ENCODE peak calls at places on chromosome 1, in six cellular contexts. D is body of pancreas, C is neuronal stem cell, J is uterus, Z is fibroblast of lung, P is neural progenitor cell. I is an unnamed sample. For H3K9me3 and H3K4me1, the result is how much of the 10 kb centered on the place peaks cover.

GRCh38 chr1:18190598-18190997 is 83.0 kb downstream of the IGSF21 start:
- DNase-seq in C (no peak), Z (no peak), D (no peak), P (peak), J (no peak), I (no peak)

GRCh38 chr1:154219511-154219910 is 1.2 kb upstream of the UBAP2L start:
- DNase-seq in Z (peak), D (no peak), P (no peak), J (no peak), C (no peak), I (peak)

GRCh38 chr1:1304331-1305299 is 3.1 kb downstream of the ACAP3 start:
- DNase-seq in Z (peak), D (peak), P (peak), C (no peak), J (peak), I (no peak)

GRCh38 chr1:163771637-163772036 is 449.9 kb downstream of the NUF2 start:
- DNase-seq in D (no peak), C (no peak), J (no peak), Z (no peak), P (no peak), I (no peak)

GRCh38 chr1:244653439-244654283 is 735 bp downstream of the DESI2 start:
- DNase-seq in P (peak), C (peak), Z (no peak), J (no peak), D (no peak), I (peak)

GRCh38 chr1:15409400-15410222 is at the start of gene EFHD2:
- DNase-seq in P (peak), J (peak), Z (peak), D (peak), C (peak), I (peak)

GRCh38 chr1:93758842-93759515 is 77.3 kb upstream of the BCAR3 start:
- DNase-seq in C (no peak), Z (peak), D (no peak), J (no peak), P (no peak), I (no peak)

GRCh38 chr1:209435654-209436566 is 147.6 kb upstream of the CAMK1G start:
- DNase-seq in Z (peak), P (peak), C (peak), D (peak), J (peak), I (peak)

GRCh38 chr1:46488343-46489168 is 1.1 kb upstream of the DMBX1 start:
- DNase-seq in C (no peak), D (no peak), P (peak), Z (peak), J (no peak), I (no peak)

GRCh38 chr1:110237406-110238152 is 27.5 kb downstream of the KCNC4 start:
- DNase-seq in C (no peak), P (no peak), J (no peak), Z (peak), D (no peak), I (no peak)

GRCh38 chr1:208242829-208243521 is 1.2 kb downstream of the PLXNA2 start:
- DNase-seq in J (no peak), D (no peak), C (no peak), Z (peak), P (peak), I (peak)

GRCh38 chr1:38891753-38892152 is 10.4 kb upstream of the GJA9 start:
- DNase-seq in J (no peak), P (peak), Z (peak), D (no peak), C (no peak), I (no peak)

GRCh38 chr1:228207851-228208821 is at the start of gene OBSCN:
- DNase-seq in D (no peak), C (no peak), Z (no peak), J (no peak), P (peak), I (no peak)

DNA sequence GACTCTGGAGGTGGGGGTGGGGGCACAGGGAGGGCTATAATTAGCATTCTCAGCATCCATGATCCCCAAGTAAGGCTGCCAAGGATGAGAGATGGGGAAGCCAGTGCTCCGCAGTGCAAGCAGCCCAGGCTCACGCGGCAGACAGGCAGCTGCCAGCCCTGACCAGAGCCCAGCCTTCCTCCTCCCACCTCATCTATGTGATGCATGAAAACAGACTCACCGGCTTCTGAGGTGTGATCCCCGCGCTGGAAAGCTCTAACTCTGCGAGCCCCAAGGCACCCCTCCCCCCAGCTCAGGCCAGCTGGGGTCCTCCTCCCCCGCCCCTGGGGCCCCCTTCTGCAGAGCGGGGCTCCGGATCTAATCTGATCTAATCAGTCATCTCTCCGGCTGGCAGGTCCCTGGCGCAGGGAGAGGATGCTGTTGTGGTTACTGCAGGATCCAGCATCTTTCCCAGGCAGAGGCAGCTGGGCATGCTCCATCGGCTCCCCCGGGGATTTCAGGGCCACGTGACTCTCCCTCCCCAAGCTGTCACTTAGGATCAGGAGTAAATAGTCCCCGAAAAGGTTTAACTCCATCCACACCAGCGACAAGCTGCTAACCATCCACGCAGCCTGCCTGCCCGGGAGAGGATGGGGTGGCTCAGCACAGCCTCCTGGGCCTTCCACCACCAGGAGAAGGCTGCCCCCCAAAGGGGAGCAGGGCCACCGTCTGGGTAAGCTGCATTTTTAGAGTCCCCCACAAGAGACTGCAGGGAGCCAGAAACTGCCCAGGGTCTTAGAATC is at the start of gene PLEKHA6:
- DNase-seq in J (peak), D (no peak), C (no peak), P (peak), Z (peak), I (no peak)
- H3K4me3 ChIP-seq in J (no peak), D (no peak), C (peak), P (peak), Z (peak), I (no peak)

DNA sequence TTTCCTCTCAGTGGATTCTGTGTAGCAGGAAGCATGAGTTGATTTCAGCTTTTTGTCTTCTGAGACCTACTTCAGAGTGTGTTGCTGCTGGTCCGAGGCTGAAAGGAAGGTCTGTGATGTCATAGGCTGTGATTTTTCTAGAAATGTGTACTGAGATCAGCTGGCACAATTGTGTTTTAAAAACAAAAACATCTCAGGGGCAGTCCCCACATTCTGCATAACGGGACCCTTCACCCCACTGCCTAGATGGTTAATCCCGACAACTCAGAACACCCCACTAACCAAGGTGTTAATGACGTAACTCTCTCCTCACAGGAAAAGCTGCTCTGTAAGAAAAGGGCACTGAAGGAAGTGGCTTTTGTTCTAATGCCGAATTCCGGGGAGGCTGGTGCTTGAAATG is 59.8 kb upstream of the PPP2R5A start:
- DNase-seq in Z (no peak), J (no peak), D (no peak), P (no peak), C (no peak), I (peak)
- H3K9me3 ChIP-seq in Z (under half), J (under half), D (under half), P (under half), C (under half), I (under half)

GRCh38 chr1:195851016-195851591 is 757.1 kb downstream of the KCNT2 start:
- DNase-seq in Z (no peak), P (no peak), D (no peak), C (no peak), J (no peak), I (no peak)
- H3K4me1 ChIP-seq in Z (under half), P (under half), D (under half), C (under half), J (under half), I (under half)

GRCh38 chr1:53851571-53852282 is 13.6 kb upstream of the NDC1 start:
- DNase-seq in D (no peak), P (no peak), Z (no peak), J (no peak), C (no peak), I (no peak)

GRCh38 chr1:53850082-53850673 is 12.1 kb upstream of the NDC1 start:
- DNase-seq in J (no peak), C (no peak), P (no peak), D (no peak), Z (no peak), I (no peak)

GRCh38 chr1:53842347-53842746 is 4.3 kb upstream of the NDC1 start:
- DNase-seq in C (no peak), D (no peak), Z (no peak), P (no peak), J (no peak), I (no peak)

GRCh38 chr1:53848025-53848424 is 9.9 kb upstream of the NDC1 start:
- DNase-seq in C (no peak), Z (no peak), P (no peak), D (no peak), J (no peak), I (no peak)
- H3K4me3 ChIP-seq in C (no peak), Z (no peak), P (no peak), D (no peak), J (no peak), I (no peak)

GRCh38 chr1:101388904-101389546 is 152.2 kb downstream of the S1PR1 start:
- DNase-seq in J (no peak), D (no peak), C (no peak), Z (peak), P (no peak), I (no peak)
- H3K9me3 ChIP-seq in J (under half), D (under half), C (under half), Z (under half), P (under half), I (under half)

I was measured in naive thymus-derived CD4-positive, alpha-beta T cell.